ENCODE peak calls at places on chromosome 12, in nine cellular contexts. One of them, this sample, is unnamed.

GRCh38 chr12:116910645-116911449 is at the start of gene FBXW8:
- DNase-seq in fibroblast of villous mesenchyme: peak
- DNase-seq in AG08395: peak
- DNase-seq in HCT116: peak
- DNase-seq in uterus: peak
- DNase-seq in heart left ventricle: peak
- DNase-seq in activated naive CD8-positive, alpha-beta T cell treated with anti-CD3 and anti-CD28 coated beads, Interleukin-2, amount 10 ng/mL, durations not matched to agents 7 days and 5 days: peak
- DNase-seq in activated CD4-positive, alpha-beta T cell treated with anti-CD3 and anti-CD28 coated beads for 1 hour: peak
- DNase-seq in right cardiac atrium: peak
- DNase-seq in this sample: peak

GRCh38 chr12:90959538-90960139 is 4.7 kb upstream of the CCER1 start:
- DNase-seq in fibroblast of villous mesenchyme: peak
- DNase-seq in AG08395: peak
- DNase-seq in HCT116: peak
- DNase-seq in uterus: peak
- DNase-seq in heart left ventricle: no peak
- DNase-seq in activated naive CD8-positive, alpha-beta T cell treated with anti-CD3 and anti-CD28 coated beads, Interleukin-2, amount 10 ng/mL, durations not matched to agents 7 days and 5 days: no peak
- DNase-seq in activated CD4-positive, alpha-beta T cell treated with anti-CD3 and anti-CD28 coated beads for 1 hour: no peak
- DNase-seq in right cardiac atrium: no peak
- DNase-seq in this sample: peak

GRCh38 chr12:24487606-24488005 is 461.3 kb downstream of the BCAT1 start:
- DNase-seq in fibroblast of villous mesenchyme: no peak
- DNase-seq in AG08395: no peak
- DNase-seq in HCT116: no peak
- DNase-seq in uterus: no peak
- DNase-seq in heart left ventricle: no peak
- DNase-seq in activated naive CD8-positive, alpha-beta T cell treated with anti-CD3 and anti-CD28 coated beads, Interleukin-2, amount 10 ng/mL, durations not matched to agents 7 days and 5 days: no peak
- DNase-seq in activated CD4-positive, alpha-beta T cell treated with anti-CD3 and anti-CD28 coated beads for 1 hour: no peak
- DNase-seq in right cardiac atrium: no peak
- DNase-seq in this sample: no peak

GRCh38 chr12:77742631-77743030 is 88.1 kb upstream of the NAV3 start:
- DNase-seq in fibroblast of villous mesenchyme: no peak
- DNase-seq in AG08395: no peak
- DNase-seq in HCT116: no peak
- DNase-seq in uterus: no peak
- DNase-seq in heart left ventricle: no peak
- DNase-seq in activated naive CD8-positive, alpha-beta T cell treated with anti-CD3 and anti-CD28 coated beads, Interleukin-2, amount 10 ng/mL, durations not matched to agents 7 days and 5 days: no peak
- DNase-seq in activated CD4-positive, alpha-beta T cell treated with anti-CD3 and anti-CD28 coated beads for 1 hour: no peak
- DNase-seq in right cardiac atrium: no peak
- DNase-seq in this sample: no peak

GRCh38 chr12:104304261-104305004 is 894 bp downstream of the EID3 start:
- DNase-seq in fibroblast of villous mesenchyme: peak
- DNase-seq in AG08395: peak
- DNase-seq in HCT116: no peak
- DNase-seq in uterus: no peak
- DNase-seq in heart left ventricle: no peak
- DNase-seq in activated naive CD8-positive, alpha-beta T cell treated with anti-CD3 and anti-CD28 coated beads, Interleukin-2, amount 10 ng/mL, durations not matched to agents 7 days and 5 days: no peak
- DNase-seq in activated CD4-positive, alpha-beta T cell treated with anti-CD3 and anti-CD28 coated beads for 1 hour: no peak
- DNase-seq in right cardiac atrium: no peak
- DNase-seq in this sample: no peak

GRCh38 chr12:5884285-5884684 is 60.8 kb downstream of the ANO2 start:
- DNase-seq in fibroblast of villous mesenchyme: no peak
- DNase-seq in AG08395: no peak
- DNase-seq in HCT116: no peak
- DNase-seq in uterus: no peak
- DNase-seq in heart left ventricle: no peak
- DNase-seq in activated naive CD8-positive, alpha-beta T cell treated with anti-CD3 and anti-CD28 coated beads, Interleukin-2, amount 10 ng/mL, durations not matched to agents 7 days and 5 days: no peak
- DNase-seq in activated CD4-positive, alpha-beta T cell treated with anti-CD3 and anti-CD28 coated beads for 1 hour: no peak
- DNase-seq in right cardiac atrium: no peak
- DNase-seq in this sample: no peak

GRCh38 chr12:14431990-14432389 is 66.5 kb downstream of the ATF7IP start:
- DNase-seq in fibroblast of villous mesenchyme: no peak
- DNase-seq in AG08395: no peak
- DNase-seq in HCT116: no peak
- DNase-seq in uterus: no peak
- DNase-seq in heart left ventricle: no peak
- DNase-seq in activated naive CD8-positive, alpha-beta T cell treated with anti-CD3 and anti-CD28 coated beads, Interleukin-2, amount 10 ng/mL, durations not matched to agents 7 days and 5 days: no peak
- DNase-seq in activated CD4-positive, alpha-beta T cell treated with anti-CD3 and anti-CD28 coated beads for 1 hour: no peak
- DNase-seq in right cardiac atrium: no peak
- DNase-seq in this sample: no peak

GRCh38 chr12:27094726-27095125 is 12.3 kb upstream of the C12orf71 start:
- DNase-seq in fibroblast of villous mesenchyme: no peak
- DNase-seq in AG08395: no peak
- DNase-seq in HCT116: no peak
- DNase-seq in uterus: no peak
- DNase-seq in heart left ventricle: no peak
- DNase-seq in activated naive CD8-positive, alpha-beta T cell treated with anti-CD3 and anti-CD28 coated beads, Interleukin-2, amount 10 ng/mL, durations not matched to agents 7 days and 5 days: no peak
- DNase-seq in activated CD4-positive, alpha-beta T cell treated with anti-CD3 and anti-CD28 coated beads for 1 hour: no peak
- DNase-seq in right cardiac atrium: no peak
- DNase-seq in this sample: no peak

GRCh38 chr12:16603916-16604575 is 1.9 kb downstream of the LMO3 start:
- DNase-seq in fibroblast of villous mesenchyme: no peak
- DNase-seq in AG08395: no peak
- DNase-seq in HCT116: no peak
- DNase-seq in uterus: no peak
- DNase-seq in heart left ventricle: no peak
- DNase-seq in activated naive CD8-positive, alpha-beta T cell treated with anti-CD3 and anti-CD28 coated beads, Interleukin-2, amount 10 ng/mL, durations not matched to agents 7 days and 5 days: no peak
- DNase-seq in activated CD4-positive, alpha-beta T cell treated with anti-CD3 and anti-CD28 coated beads for 1 hour: no peak
- DNase-seq in right cardiac atrium: no peak
- DNase-seq in this sample: no peak

GRCh38 chr12:123431951-123432886 is 4.3 kb downstream of the RILPL2 start:
- DNase-seq in fibroblast of villous mesenchyme: no peak
- DNase-seq in AG08395: no peak
- DNase-seq in HCT116: no peak
- DNase-seq in uterus: no peak
- DNase-seq in heart left ventricle: no peak
- DNase-seq in activated naive CD8-positive, alpha-beta T cell treated with anti-CD3 and anti-CD28 coated beads, Interleukin-2, amount 10 ng/mL, durations not matched to agents 7 days and 5 days: no peak
- DNase-seq in activated CD4-positive, alpha-beta T cell treated with anti-CD3 and anti-CD28 coated beads for 1 hour: no peak
- DNase-seq in right cardiac atrium: no peak
- DNase-seq in this sample: no peak

GRCh38 chr12:69655616-69656336 is 43.3 kb downstream of the BEST3 start:
- DNase-seq in fibroblast of villous mesenchyme: peak
- DNase-seq in AG08395: peak
- DNase-seq in HCT116: no peak
- DNase-seq in uterus: no peak
- DNase-seq in heart left ventricle: no peak
- DNase-seq in activated naive CD8-positive, alpha-beta T cell treated with anti-CD3 and anti-CD28 coated beads, Interleukin-2, amount 10 ng/mL, durations not matched to agents 7 days and 5 days: no peak
- DNase-seq in activated CD4-positive, alpha-beta T cell treated with anti-CD3 and anti-CD28 coated beads for 1 hour: no peak
- DNase-seq in right cardiac atrium: no peak
- DNase-seq in this sample: no peak

GRCh38 chr12:53061404-53062010 is 11.6 kb downstream of the TNS2 start:
- DNase-seq in fibroblast of villous mesenchyme: no peak
- DNase-seq in AG08395: no peak
- DNase-seq in HCT116: peak
- DNase-seq in uterus: peak
- DNase-seq in heart left ventricle: no peak
- DNase-seq in activated naive CD8-positive, alpha-beta T cell treated with anti-CD3 and anti-CD28 coated beads, Interleukin-2, amount 10 ng/mL, durations not matched to agents 7 days and 5 days: peak
- DNase-seq in activated CD4-positive, alpha-beta T cell treated with anti-CD3 and anti-CD28 coated beads for 1 hour: no peak
- DNase-seq in right cardiac atrium: no peak
- DNase-seq in this sample: peak

GRCh38 chr12:4900327-4900726 is 9.4 kb upstream of the KCNA1 start:
- DNase-seq in fibroblast of villous mesenchyme: no peak
- DNase-seq in AG08395: peak
- DNase-seq in HCT116: no peak
- DNase-seq in uterus: no peak
- DNase-seq in heart left ventricle: no peak
- DNase-seq in activated naive CD8-positive, alpha-beta T cell treated with anti-CD3 and anti-CD28 coated beads, Interleukin-2, amount 10 ng/mL, durations not matched to agents 7 days and 5 days: no peak
- DNase-seq in activated CD4-positive, alpha-beta T cell treated with anti-CD3 and anti-CD28 coated beads for 1 hour: no peak
- DNase-seq in right cardiac atrium: no peak
- DNase-seq in this sample: no peak

GRCh38 chr12:4151362-4152121 is 122.0 kb upstream of the CCND2 start:
- DNase-seq in fibroblast of villous mesenchyme: no peak
- DNase-seq in AG08395: no peak
- DNase-seq in HCT116: no peak
- DNase-seq in uterus: no peak
- DNase-seq in heart left ventricle: no peak
- DNase-seq in activated naive CD8-positive, alpha-beta T cell treated with anti-CD3 and anti-CD28 coated beads, Interleukin-2, amount 10 ng/mL, durations not matched to agents 7 days and 5 days: no peak
- DNase-seq in activated CD4-positive, alpha-beta T cell treated with anti-CD3 and anti-CD28 coated beads for 1 hour: no peak
- DNase-seq in right cardiac atrium: no peak
- DNase-seq in this sample: no peak

GRCh38 chr12:123952037-123952436 is 20.6 kb downstream of the CCDC92 start:
- DNase-seq in fibroblast of villous mesenchyme: no peak
- DNase-seq in AG08395: no peak
- DNase-seq in HCT116: no peak
- DNase-seq in uterus: no peak
- DNase-seq in heart left ventricle: no peak
- DNase-seq in activated naive CD8-positive, alpha-beta T cell treated with anti-CD3 and anti-CD28 coated beads, Interleukin-2, amount 10 ng/mL, durations not matched to agents 7 days and 5 days: no peak
- DNase-seq in activated CD4-positive, alpha-beta T cell treated with anti-CD3 and anti-CD28 coated beads for 1 hour: no peak
- DNase-seq in right cardiac atrium: no peak
- DNase-seq in this sample: no peak

GRCh38 chr12:95548539-95549391 is 2.5 kb downstream of the USP44 start:
- DNase-seq in fibroblast of villous mesenchyme: no peak
- DNase-seq in AG08395: peak
- DNase-seq in HCT116: no peak
- DNase-seq in uterus: peak
- DNase-seq in heart left ventricle: peak
- DNase-seq in activated naive CD8-positive, alpha-beta T cell treated with anti-CD3 and anti-CD28 coated beads, Interleukin-2, amount 10 ng/mL, durations not matched to agents 7 days and 5 days: peak
- DNase-seq in activated CD4-positive, alpha-beta T cell treated with anti-CD3 and anti-CD28 coated beads for 1 hour: peak
- DNase-seq in right cardiac atrium: peak
- DNase-seq in this sample: no peak

GRCh38 chr12:5808956-5809355 is 136.1 kb downstream of the ANO2 start:
- DNase-seq in fibroblast of villous mesenchyme: peak
- DNase-seq in AG08395: peak
- DNase-seq in HCT116: peak
- DNase-seq in uterus: no peak
- DNase-seq in heart left ventricle: no peak
- DNase-seq in activated naive CD8-positive, alpha-beta T cell treated with anti-CD3 and anti-CD28 coated beads, Interleukin-2, amount 10 ng/mL, durations not matched to agents 7 days and 5 days: no peak
- DNase-seq in activated CD4-positive, alpha-beta T cell treated with anti-CD3 and anti-CD28 coated beads for 1 hour: no peak
- DNase-seq in right cardiac atrium: no peak
- DNase-seq in this sample: peak

GRCh38 chr12:78085562-78086182 is 255.0 kb downstream of the NAV3 start:
- DNase-seq in fibroblast of villous mesenchyme: peak
- DNase-seq in AG08395: peak
- DNase-seq in HCT116: no peak
- DNase-seq in uterus: no peak
- DNase-seq in heart left ventricle: no peak
- DNase-seq in activated naive CD8-positive, alpha-beta T cell treated with anti-CD3 and anti-CD28 coated beads, Interleukin-2, amount 10 ng/mL, durations not matched to agents 7 days and 5 days: no peak
- DNase-seq in activated CD4-positive, alpha-beta T cell treated with anti-CD3 and anti-CD28 coated beads for 1 hour: no peak
- DNase-seq in right cardiac atrium: no peak
- DNase-seq in this sample: no peak

GRCh38 chr12:22518998-22519397 is 25.3 kb downstream of the C2CD5 start:
- DNase-seq in fibroblast of villous mesenchyme: no peak
- DNase-seq in AG08395: no peak
- DNase-seq in HCT116: no peak
- DNase-seq in uterus: no peak
- DNase-seq in heart left ventricle: no peak
- DNase-seq in activated naive CD8-positive, alpha-beta T cell treated with anti-CD3 and anti-CD28 coated beads, Interleukin-2, amount 10 ng/mL, durations not matched to agents 7 days and 5 days: no peak
- DNase-seq in activated CD4-positive, alpha-beta T cell treated with anti-CD3 and anti-CD28 coated beads for 1 hour: no peak
- DNase-seq in right cardiac atrium: no peak
- DNase-seq in this sample: no peak

GRCh38 chr12:122031342-122032216 is 9.9 kb downstream of the BCL7A start:
- DNase-seq in fibroblast of villous mesenchyme: no peak
- DNase-seq in AG08395: peak
- DNase-seq in HCT116: no peak
- DNase-seq in uterus: no peak
- DNase-seq in heart left ventricle: no peak
- DNase-seq in activated naive CD8-positive, alpha-beta T cell treated with anti-CD3 and anti-CD28 coated beads, Interleukin-2, amount 10 ng/mL, durations not matched to agents 7 days and 5 days: peak
- DNase-seq in activated CD4-positive, alpha-beta T cell treated with anti-CD3 and anti-CD28 coated beads for 1 hour: peak
- DNase-seq in right cardiac atrium: peak
- DNase-seq in this sample: peak

GRCh38 chr12:132618683-132619043 is at the start of gene P2RX2:
- DNase-seq in fibroblast of villous mesenchyme: no peak
- DNase-seq in AG08395: no peak
- DNase-seq in HCT116: no peak
- DNase-seq in uterus: no peak
- DNase-seq in heart left ventricle: no peak
- DNase-seq in activated naive CD8-positive, alpha-beta T cell treated with anti-CD3 and anti-CD28 coated beads, Interleukin-2, amount 10 ng/mL, durations not matched to agents 7 days and 5 days: no peak
- DNase-seq in activated CD4-positive, alpha-beta T cell treated with anti-CD3 and anti-CD28 coated beads for 1 hour: no peak
- DNase-seq in right cardiac atrium: no peak
- DNase-seq in this sample: no peak

GRCh38 chr12:74641694-74642093 is 104.1 kb downstream of the ATXN7L3B start:
- DNase-seq in fibroblast of villous mesenchyme: no peak
- DNase-seq in AG08395: no peak
- DNase-seq in HCT116: no peak
- DNase-seq in uterus: no peak
- DNase-seq in heart left ventricle: no peak
- DNase-seq in activated naive CD8-positive, alpha-beta T cell treated with anti-CD3 and anti-CD28 coated beads, Interleukin-2, amount 10 ng/mL, durations not matched to agents 7 days and 5 days: no peak
- DNase-seq in activated CD4-positive, alpha-beta T cell treated with anti-CD3 and anti-CD28 coated beads for 1 hour: no peak
- DNase-seq in right cardiac atrium: peak
- DNase-seq in this sample: no peak

GRCh38 chr12:67456281-67456918 is 187.2 kb downstream of the CAND1 start:
- DNase-seq in fibroblast of villous mesenchyme: peak
- DNase-seq in AG08395: peak
- DNase-seq in HCT116: no peak
- DNase-seq in uterus: peak
- DNase-seq in heart left ventricle: peak
- DNase-seq in activated naive CD8-positive, alpha-beta T cell treated with anti-CD3 and anti-CD28 coated beads, Interleukin-2, amount 10 ng/mL, durations not matched to agents 7 days and 5 days: no peak
- DNase-seq in activated CD4-positive, alpha-beta T cell treated with anti-CD3 and anti-CD28 coated beads for 1 hour: no peak
- DNase-seq in right cardiac atrium: no peak
- DNase-seq in this sample: no peak

GRCh38 chr12:97194551-97194950 is 268.1 kb upstream of the RMST start:
- DNase-seq in fibroblast of villous mesenchyme: no peak
- DNase-seq in AG08395: no peak
- DNase-seq in HCT116: no peak
- DNase-seq in uterus: no peak
- DNase-seq in heart left ventricle: no peak
- DNase-seq in activated naive CD8-positive, alpha-beta T cell treated with anti-CD3 and anti-CD28 coated beads, Interleukin-2, amount 10 ng/mL, durations not matched to agents 7 days and 5 days: no peak
- DNase-seq in activated CD4-positive, alpha-beta T cell treated with anti-CD3 and anti-CD28 coated beads for 1 hour: no peak
- DNase-seq in right cardiac atrium: no peak
- DNase-seq in this sample: no peak

GRCh38 chr12:78146365-78146772 is 315.7 kb downstream of the NAV3 start:
- DNase-seq in fibroblast of villous mesenchyme: peak
- DNase-seq in AG08395: peak
- DNase-seq in HCT116: peak
- DNase-seq in uterus: no peak
- DNase-seq in heart left ventricle: no peak
- DNase-seq in activated naive CD8-positive, alpha-beta T cell treated with anti-CD3 and anti-CD28 coated beads, Interleukin-2, amount 10 ng/mL, durations not matched to agents 7 days and 5 days: no peak
- DNase-seq in activated CD4-positive, alpha-beta T cell treated with anti-CD3 and anti-CD28 coated beads for 1 hour: no peak
- DNase-seq in right cardiac atrium: no peak
- DNase-seq in this sample: peak

GRCh38 chr12:4203772-4204376 is 69.7 kb upstream of the CCND2 start:
- DNase-seq in fibroblast of villous mesenchyme: no peak
- DNase-seq in AG08395: no peak
- DNase-seq in HCT116: no peak
- DNase-seq in uterus: no peak
- DNase-seq in heart left ventricle: no peak
- DNase-seq in activated naive CD8-positive, alpha-beta T cell treated with anti-CD3 and anti-CD28 coated beads, Interleukin-2, amount 10 ng/mL, durations not matched to agents 7 days and 5 days: no peak
- DNase-seq in activated CD4-positive, alpha-beta T cell treated with anti-CD3 and anti-CD28 coated beads for 1 hour: no peak
- DNase-seq in right cardiac atrium: no peak
- DNase-seq in this sample: no peak

GRCh38 chr12:7152818-7153217 is 22.6 kb downstream of the CLSTN3 start:
- DNase-seq in fibroblast of villous mesenchyme: no peak
- DNase-seq in AG08395: no peak
- DNase-seq in HCT116: no peak
- DNase-seq in uterus: no peak
- DNase-seq in heart left ventricle: no peak
- DNase-seq in activated naive CD8-positive, alpha-beta T cell treated with anti-CD3 and anti-CD28 coated beads, Interleukin-2, amount 10 ng/mL, durations not matched to agents 7 days and 5 days: no peak
- DNase-seq in activated CD4-positive, alpha-beta T cell treated with anti-CD3 and anti-CD28 coated beads for 1 hour: no peak
- DNase-seq in right cardiac atrium: no peak
- DNase-seq in this sample: no peak

GRCh38 chr12:80632835-80633234 is 74.6 kb upstream of the MYF6 start:
- DNase-seq in fibroblast of villous mesenchyme: no peak
- DNase-seq in AG08395: no peak
- DNase-seq in HCT116: no peak
- DNase-seq in uterus: no peak
- DNase-seq in heart left ventricle: no peak
- DNase-seq in activated naive CD8-positive, alpha-beta T cell treated with anti-CD3 and anti-CD28 coated beads, Interleukin-2, amount 10 ng/mL, durations not matched to agents 7 days and 5 days: no peak
- DNase-seq in activated CD4-positive, alpha-beta T cell treated with anti-CD3 and anti-CD28 coated beads for 1 hour: no peak
- DNase-seq in right cardiac atrium: no peak
- DNase-seq in this sample: peak

GRCh38 chr12:62738105-62738504 is 196.8 kb downstream of the PPM1H start:
- DNase-seq in fibroblast of villous mesenchyme: no peak
- DNase-seq in AG08395: no peak
- DNase-seq in HCT116: no peak
- DNase-seq in uterus: no peak
- DNase-seq in heart left ventricle: no peak
- DNase-seq in activated naive CD8-positive, alpha-beta T cell treated with anti-CD3 and anti-CD28 coated beads, Interleukin-2, amount 10 ng/mL, durations not matched to agents 7 days and 5 days: no peak
- DNase-seq in activated CD4-positive, alpha-beta T cell treated with anti-CD3 and anti-CD28 coated beads for 1 hour: no peak
- DNase-seq in right cardiac atrium: no peak
- DNase-seq in this sample: no peak

GRCh38 chr12:92543872-92544271 is 158.9 kb upstream of the PLEKHG7 start:
- DNase-seq in fibroblast of villous mesenchyme: no peak
- DNase-seq in AG08395: no peak
- DNase-seq in HCT116: no peak
- DNase-seq in uterus: no peak
- DNase-seq in heart left ventricle: no peak
- DNase-seq in activated naive CD8-positive, alpha-beta T cell treated with anti-CD3 and anti-CD28 coated beads, Interleukin-2, amount 10 ng/mL, durations not matched to agents 7 days and 5 days: no peak
- DNase-seq in activated CD4-positive, alpha-beta T cell treated with anti-CD3 and anti-CD28 coated beads for 1 hour: no peak
- DNase-seq in right cardiac atrium: no peak
- DNase-seq in this sample: no peak

GRCh38 chr12:82694970-82695369 is 8.3 kb downstream of the TMTC2 start:
- DNase-seq in fibroblast of villous mesenchyme: peak
- DNase-seq in AG08395: peak
- DNase-seq in HCT116: no peak
- DNase-seq in uterus: no peak
- DNase-seq in heart left ventricle: no peak
- DNase-seq in activated naive CD8-positive, alpha-beta T cell treated with anti-CD3 and anti-CD28 coated beads, Interleukin-2, amount 10 ng/mL, durations not matched to agents 7 days and 5 days: no peak
- DNase-seq in activated CD4-positive, alpha-beta T cell treated with anti-CD3 and anti-CD28 coated beads for 1 hour: no peak
- DNase-seq in right cardiac atrium: no peak
- DNase-seq in this sample: no peak